ENCODE peak calls at places on chromosomes 6 and 20, in ten cellular contexts. C is AG04450; R is cardiac fibroblast; I is LNCaP clone FGC; W is astrocyte of the hippocampus; M is neural crest cell; H is HepG2; G is retina; L is stimulated activated CD8-positive, alpha-beta memory T cell treated with anti-CD3 and anti-CD28 coated beads, Interleukin-12 subunit alpha, Interleukin-12 subunit beta, amount 100 ng/mL, for 1 hour; P is midbrain. S is an unnamed sample.

GRCh38 chr6:25900843-25901242 is 26.8 kb upstream of the SLC17A3 start:
- DNase-seq in G (no peak), H (peak), M (no peak), R (no peak), L (no peak), P (no peak), C (no peak), W (no peak), I (no peak), S (no peak)

GRCh38 chr6:155130161-155130853 is 133.5 kb upstream of the CLDN20 start:
- DNase-seq in R (no peak), G (no peak), M (no peak), H (no peak), P (no peak), I (no peak), L (no peak), W (no peak), C (no peak), S (no peak)

GRCh38 chr6:45196121-45196520 is 132.0 kb upstream of the RUNX2 start:
- DNase-seq in R (no peak), C (no peak), H (no peak), P (no peak), L (no peak), I (no peak), W (no peak), M (no peak), G (no peak), S (no peak)

GRCh38 chr6:162123797-162124196 is 603.8 kb downstream of the PRKN start:
- DNase-seq in C (no peak), M (no peak), W (peak), L (no peak), I (no peak), P (peak), H (no peak), G (no peak), R (no peak), S (no peak)

GRCh38 chr6:155033021-155033801 is 38.1 kb downstream of the TIAM2 start:
- DNase-seq in P (no peak), G (no peak), C (no peak), H (no peak), M (no peak), R (no peak), L (no peak), I (no peak), W (no peak), S (no peak)

GRCh38 chr6:164013480-164014208 is 599.1 kb downstream of the QKI start:
- DNase-seq in L (no peak), C (no peak), G (no peak), W (no peak), M (no peak), P (no peak), I (no peak), R (no peak), H (no peak), S (no peak)

GRCh38 chr20:61391812-61392520 is 139.9 kb downstream of the CDH4 start:
- DNase-seq in I (no peak), W (no peak), M (no peak), R (peak), L (no peak), H (no peak), C (no peak), P (no peak), G (peak), S (no peak)

GRCh38 chr6:47698342-47698787 is at the start of gene ADGRF4:
- DNase-seq in M (no peak), P (no peak), W (peak), C (no peak), R (peak), H (no peak), G (no peak), L (no peak), I (peak), S (no peak)

GRCh38 chr20:49712118-49712517 is 1.6 kb downstream of the B4GALT5 start:
- DNase-seq in M (no peak), P (no peak), R (no peak), L (no peak), I (no peak), C (no peak), H (no peak), G (no peak), W (no peak), S (no peak)

GRCh38 chr6:3016473-3017280 is 17.0 kb downstream of the NQO2 start:
- DNase-seq in H (no peak), W (no peak), M (no peak), R (no peak), I (no peak), L (no peak), G (no peak), P (no peak), C (no peak), S (no peak)

GRCh38 chr20:44721785-44722054 is 6.6 kb downstream of the CCN5 start:
- DNase-seq in P (no peak), L (no peak), M (no peak), G (no peak), C (no peak), R (no peak), H (no peak), I (no peak), W (no peak), S (no peak)

GRCh38 chr20:57953638-57954037 is 243.8 kb upstream of the PMEPA1 start:
- DNase-seq in H (no peak), C (no peak), G (no peak), R (no peak), L (no peak), W (peak), M (no peak), I (no peak), P (no peak), S (no peak)